ENCODE peak calls at places on chromosomes 1 and 21, in five cellular contexts. S, I, J, Z and W are unnamed samples.

GRCh38 chr21:46160563-46161179 is 5.3 kb upstream of the FTCD start:
- DNase-seq in Z (no peak), I (peak; percentile 21), S (no peak), J (peak; percentile 21), W (peak; percentile 78)

GRCh38 chr1:41238311-41239094 is 3.6 kb downstream of the SCMH1 start:
- DNase-seq in S (no peak), Z (no peak), J (no peak), I (no peak), W (no peak)

GRCh38 chr1:201751872-201752271 is 77.1 kb upstream of the IPO9 start:
- DNase-seq in J (no peak), Z (no peak), S (no peak), I (no peak), W (no peak)

GRCh38 chr1:53821380-53821779 is 16.7 kb downstream of the NDC1 start:
- DNase-seq in Z (no peak), J (no peak), I (no peak), S (no peak), W (no peak)

GRCh38 chr1:14478120-14478519 is 120.4 kb upstream of the KAZN start:
- DNase-seq in S (no peak), Z (no peak), J (no peak), I (no peak), W (no peak)

GRCh38 chr1:111285879-111286278 is 4.8 kb upstream of the CHIA start:
- DNase-seq in I (no peak), S (no peak), J (no peak), Z (no peak), W (no peak)

GRCh38 chr1:41483960-41484844 is at the start of gene EDN2:
- DNase-seq in J (peak; percentile 95), S (peak; percentile 92), Z (no peak), I (peak; percentile 74), W (no peak)

GRCh38 chr1:45722809-45723208 is 27.6 kb downstream of the IPP start:
- DNase-seq in S (no peak), I (no peak), Z (no peak), J (no peak), W (no peak)

GRCh38 chr1:67532452-67533216 is 102.4 kb upstream of the SERBP1 start:
- DNase-seq in I (peak; percentile 34), S (peak; percentile 64), Z (peak; percentile 36), J (peak; percentile 45), W (no peak)

GRCh38 chr1:153869486-153869885 is 53.3 kb downstream of the GATAD2B start:
- DNase-seq in Z (no peak), S (peak; percentile 21), I (no peak), J (no peak), W (no peak)

GRCh38 chr21:14737922-14738321 is 191.8 kb upstream of the SAMSN1 start:
- DNase-seq in J (peak; percentile 31), S (no peak), I (no peak), Z (no peak), W (no peak)

GRCh38 chr21:17513214-17514123 is 626 bp downstream of the CXADR start:
- DNase-seq in I (peak; percentile 33), Z (no peak), S (peak; percentile 62), J (peak; percentile 52), W (peak; percentile 85)

GRCh38 chr1:41642922-41643321 is 158.4 kb upstream of the EDN2 start:
- DNase-seq in J (no peak), I (no peak), S (no peak), Z (no peak), W (peak; percentile 74)

GRCh38 chr1:116491985-116492811 is 78.6 kb downstream of the CD58 start:
- DNase-seq in I (no peak), J (no peak), S (no peak), Z (no peak), W (no peak)

GRCh38 chr1:66642992-66643391 is 109.0 kb downstream of the SGIP1 start:
- DNase-seq in J (no peak), I (no peak), S (no peak), Z (no peak), W (no peak)

GRCh38 chr1:12384836-12385456 is 155.1 kb downstream of the VPS13D start:
- DNase-seq in J (no peak), I (no peak), Z (no peak), S (no peak), W (no peak)

GRCh38 chr1:63779338-63779819 is 5.6 kb downstream of the ROR1 start:
- DNase-seq in I (no peak), Z (no peak), S (no peak), J (no peak), W (no peak)

GRCh38 chr1:182262425-182262824 is 129.2 kb downstream of the GLUL start:
- DNase-seq in Z (no peak), J (no peak), S (no peak), I (no peak), W (no peak)

GRCh38 chr1:183279835-183280234 is 93.8 kb downstream of the LAMC2 start:
- DNase-seq in Z (no peak), J (peak; percentile 27), I (peak; percentile 61), S (peak; percentile 65), W (no peak)

GRCh38 chr1:216221260-216221700 is 202.0 kb downstream of the USH2A start:
- DNase-seq in I (no peak), S (peak; percentile 60), J (peak; percentile 28), Z (peak; percentile 31), W (peak; percentile 16)

GRCh38 chr1:26234644-26235384 is 814 bp downstream of the CEP85 start:
- DNase-seq in J (no peak), S (no peak), I (no peak), Z (no peak), W (no peak)

GRCh38 chr1:23742670-23743286 is 493 bp upstream of the ELOA start:
- DNase-seq in J (no peak), Z (peak; percentile 29), I (peak; percentile 39), S (no peak), W (peak; percentile 86)

GRCh38 chr1:205610036-205610435 is 21.8 kb downstream of the ELK4 start:
- DNase-seq in J (no peak), S (no peak), I (no peak), Z (no peak), W (no peak)

GRCh38 chr1:29186252-29186651 is 4.6 kb upstream of the SRSF4 start:
- DNase-seq in S (peak; percentile 28), J (no peak), Z (no peak), I (no peak), W (no peak)

GRCh38 chr1:29121516-29121937 is 2.2 kb downstream of the TMEM200B start:
- DNase-seq in J (no peak), S (no peak), I (no peak), Z (no peak), W (no peak)

GRCh38 chr1:19376428-19377372 is 64.6 kb downstream of the SLC66A1 start:
- DNase-seq in I (no peak), Z (no peak), S (no peak), J (no peak), W (no peak)

GRCh38 chr1:115134850-115135484 is 45.7 kb upstream of the TSPAN2 start:
- DNase-seq in I (no peak), S (no peak), Z (no peak), J (no peak), W (no peak)

GRCh38 chr1:50332941-50333594 is 90.2 kb downstream of the DMRTA2 start:
- DNase-seq in I (peak; percentile 59), Z (peak; percentile 44), S (peak; percentile 59), J (peak; percentile 40), W (no peak)

GRCh38 chr1:156456625-156457465 is 43.7 kb downstream of the MEF2D start:
- DNase-seq in Z (peak; percentile 98), I (peak; percentile 99), S (peak; percentile 99), J (peak; percentile 98), W (peak; percentile 100)
- TF ChIP-seq POLR2A in Z (peak; percentile 87), I (peak; percentile 71), S (peak; percentile 94), J (no peak), W (no peak)

DNA sequence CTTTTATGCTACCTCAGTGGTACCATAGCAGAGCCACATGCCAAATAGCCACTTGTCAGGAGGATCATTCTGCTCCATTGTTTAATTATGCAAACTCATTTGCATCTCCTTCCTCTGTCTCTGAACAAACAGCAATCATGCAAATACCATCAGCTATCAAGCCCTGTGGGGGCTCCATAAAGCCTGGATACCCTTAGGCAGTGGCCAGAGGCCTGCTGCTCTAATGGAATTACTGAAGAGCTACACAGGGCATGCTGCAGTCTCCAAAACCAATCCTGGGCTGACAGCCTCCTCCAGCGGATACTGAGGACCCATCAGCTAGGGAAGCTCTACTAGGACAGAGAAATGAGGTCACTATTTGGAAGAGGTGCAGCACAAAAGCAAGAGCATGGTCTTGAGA is 376.3 kb downstream of the KCNH1 start:
- DNase-seq in J (no peak), S (no peak), Z (no peak), I (no peak), W (no peak)
- H3K4me3 ChIP-seq in J (no peak overlapping the region), S (no peak overlapping the region), Z (no peak overlapping the region), I (no peak overlapping the region), W (no peak overlapping the region)

GRCh38 chr1:155062702-155063411 is 683 bp upstream of the EFNA4 start:
- DNase-seq in S (no peak), J (peak; percentile 69), I (peak; percentile 56), Z (no peak), W (no peak)

GRCh38 chr1:155061381-155062150 is 2.0 kb upstream of the EFNA4 start:
- DNase-seq in J (peak; percentile 91), I (peak; percentile 84), S (peak; percentile 91), Z (no peak), W (peak; percentile 82)

GRCh38 chr1:155060736-155061135 is 2.8 kb upstream of the EFNA4 start:
- DNase-seq in S (no peak), J (no peak), Z (no peak), I (no peak), W (no peak)

GRCh38 chr1:155063550-155064108 is at the start of gene EFNA4:
- DNase-seq in I (peak; percentile 86), S (peak; percentile 91), Z (no peak), J (peak; percentile 87), W (peak; percentile 89)

DNA sequence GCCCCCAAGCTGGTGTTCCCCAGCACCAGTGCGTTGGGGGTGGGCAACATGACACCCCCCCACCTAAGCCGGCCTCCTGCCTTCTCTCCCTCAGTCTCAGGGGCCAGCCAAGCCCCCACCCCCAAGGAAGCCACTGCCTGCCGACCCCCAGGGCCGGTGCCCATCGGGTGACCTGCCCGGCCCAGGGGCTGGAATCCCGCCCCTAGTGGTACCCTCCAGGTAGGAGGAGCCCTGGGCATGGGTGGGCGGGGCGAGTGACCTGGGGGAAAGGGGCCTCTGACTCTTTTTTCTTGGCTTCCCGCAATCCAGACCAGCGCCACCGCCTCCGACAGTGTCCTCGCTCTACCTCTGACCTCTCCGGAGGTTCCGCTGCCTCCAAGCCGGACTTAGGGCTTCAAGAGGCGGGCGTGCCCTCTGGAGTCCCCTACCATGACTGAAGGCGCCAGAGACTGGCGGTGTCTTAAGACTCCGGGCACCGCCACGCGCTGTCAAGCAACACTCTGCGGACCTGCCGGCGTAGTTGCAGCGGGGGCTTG is 1.3 kb upstream of the EFNA4 start:
- DNase-seq in Z (no peak), I (peak; percentile 32), S (no peak), J (no peak), W (no peak)
- TF ChIP-seq CTCF in Z (no peak), I (no peak), S (no peak), J (no peak), W (no peak)

DNA sequence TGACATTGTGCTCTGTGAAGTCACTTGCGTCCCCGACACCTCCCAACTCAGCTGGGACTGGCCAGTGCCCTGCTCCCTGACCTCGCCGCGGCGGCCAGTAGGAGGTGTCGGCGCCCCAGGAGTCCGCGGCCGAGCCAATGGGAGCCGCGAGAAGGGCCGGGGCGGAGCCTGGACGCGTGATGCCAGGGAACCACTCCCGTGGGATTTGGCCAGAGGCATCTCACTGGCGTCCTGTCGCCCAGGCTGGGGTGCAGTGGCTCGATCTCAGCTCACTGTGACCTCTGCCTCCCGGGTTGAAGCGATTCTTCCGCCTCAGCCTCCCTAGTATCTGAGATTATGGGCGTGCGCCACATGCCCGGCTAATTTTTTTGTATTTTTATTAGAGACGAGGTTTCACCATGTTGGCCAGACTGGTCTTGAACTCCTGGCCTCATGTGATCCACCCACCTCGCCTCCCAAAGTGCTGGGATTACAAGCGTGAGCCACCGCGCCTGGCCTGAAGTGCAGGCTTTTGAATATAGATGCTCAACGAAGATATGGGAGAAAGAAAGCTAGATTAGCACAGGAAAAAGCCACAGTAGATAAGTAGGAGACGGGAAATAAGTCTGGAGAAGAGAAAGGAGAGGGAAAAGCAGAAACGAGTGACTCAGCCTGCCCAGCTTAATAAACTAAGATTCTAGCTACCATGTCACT is 38.0 kb downstream of the ZBTB8OS start:
- DNase-seq in I (peak; percentile 94), S (peak; percentile 93), Z (peak; percentile 23), J (peak; percentile 91), W (peak; percentile 79)
- TF ChIP-seq POLR2A in I (peak; percentile 78), S (peak; percentile 61), Z (peak; percentile 85), J (no peak), W (no peak)